ENCODE peak calls at places on chromosome 11, in four cellular contexts. F, N, Y and M are unnamed samples.

GRCh38 chr11:118002010-118002540 is 15.9 kb downstream of the IL10RA start:
- DNase-seq in F (no peak), Y (no peak), N (no peak), M (no peak)

GRCh38 chr11:116355104-116355503 is 417.7 kb downstream of the BUD13 start:
- DNase-seq in F (no peak), N (no peak), Y (no peak), M (no peak)

GRCh38 chr11:64447717-64448598 is 89.0 kb downstream of the RPS6KA4 start:
- DNase-seq in Y (no peak), N (peak), F (no peak), M (peak)

GRCh38 chr11:98701541-98701940 is 319.2 kb upstream of the CNTN5 start:
- DNase-seq in Y (no peak), F (no peak), N (no peak), M (peak)

GRCh38 chr11:3130269-3131071 is 34.6 kb downstream of the OSBPL5 start:
- DNase-seq in F (peak), N (peak), Y (no peak), M (no peak)

GRCh38 chr11:44950625-44951472 is at the start of gene TP53I11:
- DNase-seq in N (peak), F (peak), Y (no peak), M (peak)

GRCh38 chr11:47186937-47187681 is 875 bp upstream of the PACSIN3 start:
- DNase-seq in Y (no peak), F (no peak), N (peak), M (peak)

GRCh38 chr11:115616941-115617340 is 112.7 kb upstream of the CADM1 start:
- DNase-seq in N (peak), Y (no peak), F (no peak), M (peak)

GRCh38 chr11:117376517-117376916 is 48.9 kb downstream of the CEP164 start:
- DNase-seq in N (no peak), F (no peak), Y (no peak), M (no peak)

GRCh38 chr11:128530119-128531091 is 57.0 kb downstream of the ETS1 start:
- DNase-seq in Y (no peak), N (peak), F (no peak), M (no peak)

GRCh38 chr11:117605331-117605730 is 191.7 kb downstream of the DSCAML1 start:
- DNase-seq in N (no peak), Y (no peak), F (no peak), M (no peak)

GRCh38 chr11:78889698-78890097 is 315.0 kb upstream of the NARS2 start:
- DNase-seq in Y (no peak), N (no peak), F (no peak), M (no peak)

GRCh38 chr11:123430736-123431356 is 777 bp downstream of the GRAMD1B start:
- DNase-seq in Y (no peak), F (peak), N (no peak), M (peak)

GRCh38 chr11:88016392-88017020 is 158.7 kb downstream of the RAB38 start:
- DNase-seq in Y (no peak), F (peak), N (peak), M (peak)

GRCh38 chr11:82557274-82557673 is 176.4 kb downstream of the FAM181B start:
- DNase-seq in Y (no peak), N (no peak), F (no peak), M (no peak)

GRCh38 chr11:92286718-92287117 is 62.1 kb downstream of the FAT3 start:
- DNase-seq in F (no peak), N (no peak), Y (no peak), M (no peak)

GRCh38 chr11:80350541-80350940 is 909.7 kb upstream of the TENM4 start:
- DNase-seq in Y (no peak), N (no peak), F (no peak), M (no peak)

GRCh38 chr11:76657139-76657823 is 13.3 kb downstream of the LRRC32 start:
- DNase-seq in Y (no peak), F (no peak), N (no peak), M (no peak)

GRCh38 chr11:124644426-124645280 is 22.0 kb downstream of the TBRG1 start:
- DNase-seq in F (peak), N (peak), Y (no peak), M (peak)

GRCh38 chr11:126400019-126400962 is 44.8 kb downstream of the ST3GAL4 start:
- DNase-seq in Y (no peak), F (no peak), N (no peak), M (no peak)

GRCh38 chr11:46555269-46556054 is 38.4 kb downstream of the AMBRA1 start:
- DNase-seq in Y (no peak), N (no peak), F (no peak), M (peak)

GRCh38 chr11:2752204-2752772 is 52.5 kb upstream of the KCNQ1OT1 start:
- DNase-seq in F (peak), Y (no peak), N (no peak), M (no peak)

GRCh38 chr11:81707881-81708280 is 1025.8 kb downstream of the FAM181B start:
- DNase-seq in Y (no peak), N (no peak), F (no peak), M (no peak)

GRCh38 chr11:92698742-92699141 is 270.7 kb upstream of the MTNR1B start:
- DNase-seq in N (no peak), Y (no peak), F (no peak), M (no peak)

GRCh38 chr11:7686761-7687160 is 13.5 kb upstream of the CYB5R2 start:
- DNase-seq in N (no peak), F (peak), Y (no peak), M (no peak)

GRCh38 chr11:17531818-17532131 is 12.4 kb downstream of the USH1C start:
- DNase-seq in F (no peak), Y (no peak), N (no peak), M (no peak)

GRCh38 chr11:70407814-70408213 is 9.5 kb downstream of the CTTN start:
- DNase-seq in F (no peak), N (no peak), Y (no peak), M (no peak)

GRCh38 chr11:77208535-77208934 is 80.5 kb downstream of the MYO7A start:
- DNase-seq in Y (no peak), N (no peak), F (no peak), M (no peak)

GRCh38 chr11:114892381-114893197 is 214.3 kb downstream of the NXPE2 start:
- DNase-seq in N (no peak), F (no peak), Y (no peak), M (no peak)

GRCh38 chr11:123221074-123221473 is 26.0 kb upstream of the CLMP start:
- DNase-seq in F (peak), Y (no peak), N (no peak), M (peak)

GRCh38 chr11:120147094-120147949 is 9.4 kb upstream of the TRIM29 start:
- DNase-seq in F (no peak), Y (no peak), N (no peak), M (no peak)

GRCh38 chr11:69939551-69940245 is 120.5 kb upstream of the FGF3 start:
- DNase-seq in N (peak), F (peak), Y (no peak), M (peak)

GRCh38 chr11:119885861-119886567 is 157.0 kb upstream of the NECTIN1 start:
- DNase-seq in N (no peak), Y (no peak), F (no peak), M (no peak)

DNA sequence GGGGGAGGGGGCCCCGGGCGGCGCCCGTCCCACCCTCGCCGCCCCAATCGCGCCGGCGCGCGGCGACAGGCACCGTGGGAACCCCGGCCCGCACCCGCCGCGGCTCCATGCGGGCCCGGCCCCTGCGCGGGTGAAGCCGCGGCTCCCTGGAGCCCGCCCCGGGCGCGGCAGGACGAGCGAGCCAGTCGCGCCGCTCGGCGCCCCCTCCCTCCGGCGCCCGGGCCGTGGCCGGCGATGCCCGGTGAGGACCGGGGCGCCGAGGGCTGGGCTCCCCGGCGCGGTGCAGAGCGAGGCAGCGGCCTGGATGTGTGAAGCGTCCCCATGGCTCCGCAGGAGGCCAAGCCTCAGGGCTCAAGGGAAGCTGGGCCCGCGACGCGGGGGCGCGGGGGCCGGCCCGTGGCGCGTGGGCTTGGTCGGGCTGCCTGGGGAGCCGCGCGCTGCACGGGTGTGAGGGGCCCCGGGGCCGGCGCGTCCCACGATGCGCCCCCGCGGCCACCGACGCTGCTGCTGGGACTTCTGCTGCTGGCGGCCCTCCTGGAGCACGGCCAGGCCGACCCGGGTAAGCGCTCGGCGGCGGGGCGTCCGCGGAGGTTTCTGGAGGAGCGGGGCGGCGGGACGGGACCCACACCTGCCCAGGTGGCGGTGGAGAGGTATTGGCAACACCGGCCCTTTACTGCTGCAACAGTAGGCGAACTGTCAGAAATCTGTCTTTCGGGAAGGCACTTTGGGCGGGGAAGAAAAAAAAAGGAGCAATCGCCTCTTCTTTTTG is 119.3 kb downstream of the HIPK3 start:
- DNase-seq in N (no peak), F (no peak), Y (no peak), M (peak)
- H3K27ac ChIP-seq in N (no peak), F (no peak), Y (no peak), M (no peak)

DNA sequence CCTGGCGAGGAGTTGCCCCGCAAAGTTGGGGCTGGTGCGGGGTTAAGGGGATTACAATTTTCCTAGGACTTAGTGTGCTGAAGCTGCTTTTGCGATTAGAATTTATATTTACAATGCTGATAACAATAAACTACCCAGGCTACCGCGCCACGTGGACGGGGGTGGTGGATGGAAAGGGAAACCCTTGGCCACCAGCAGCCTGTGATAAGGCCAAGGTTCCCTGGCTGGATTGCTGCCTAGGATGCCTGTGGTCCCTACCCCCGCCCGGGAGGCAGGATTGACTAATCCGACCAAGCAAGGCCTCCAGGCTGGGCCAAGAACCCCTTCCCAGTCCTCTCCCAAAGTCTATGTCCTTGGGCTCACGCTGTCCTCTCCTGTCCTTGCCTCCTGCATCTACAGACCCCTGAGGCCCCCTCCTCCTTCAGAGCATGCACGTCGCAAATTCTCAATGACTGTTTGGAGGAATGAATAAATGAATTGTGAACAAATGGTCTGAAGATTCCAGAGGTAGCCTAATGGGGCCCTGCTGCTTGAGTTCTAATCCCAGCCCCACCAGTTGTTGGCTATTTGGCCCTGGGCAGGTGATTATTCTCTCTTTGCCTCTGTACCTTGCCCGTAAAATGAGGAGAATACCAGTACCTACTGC is 7.6 kb upstream of the CHKA start:
- DNase-seq in F (peak), Y (no peak), N (peak), M (peak)
- H3K27ac ChIP-seq in F (no peak), Y (no peak), N (peak), M (peak)

GRCh38 chr11:107508858-107509244 is 51.2 kb upstream of the CWF19L2 start:
- DNase-seq in N (no peak), Y (no peak), F (no peak), M (no peak)
- H3K27ac ChIP-seq in N (no peak), Y (no peak), F (no peak), M (no peak)

GRCh38 chr11:59770324-59770723 is 15.1 kb downstream of the STX3 start:
- DNase-seq in Y (no peak), N (no peak), F (no peak), M (no peak)

GRCh38 chr11:59770869-59771268 is 15.7 kb downstream of the STX3 start:
- DNase-seq in N (no peak), F (no peak), Y (no peak), M (no peak)

GRCh38 chr11:59769828-59770227 is 14.7 kb downstream of the STX3 start:
- DNase-seq in F (no peak), Y (no peak), N (no peak), M (no peak)

GRCh38 chr11:59773082-59773438 is 17.9 kb downstream of the STX3 start:
- DNase-seq in Y (no peak), F (no peak), N (no peak), M (no peak)

GRCh38 chr11:59771605-59772004 is 16.4 kb downstream of the STX3 start:
- DNase-seq in N (no peak), F (no peak), Y (no peak), M (no peak)
- H3K27ac ChIP-seq in N (no peak), F (no peak), Y (no peak), M (no peak)